ENCODE peak calls at places on chromosomes 11 and 22, in five cellular contexts. D is right cardiac atrium, Y is thoracic aorta, C is mucosa of descending colon, Z is upper lobe of right lung. V is an unnamed sample.

GRCh38 chr11:117970400-117971024 is 15.7 kb upstream of the IL10RA start:
- DNase-seq in D (no peak), Y (no peak), C (peak), Z (peak), V (no peak)

GRCh38 chr11:46391578-46392420 is at the start of gene CHRM4:
- DNase-seq in D (peak), Y (no peak), C (peak), Z (no peak), V (no peak)

GRCh38 chr11:103867481-103867880 is 169.0 kb upstream of the DDI1 start:
- DNase-seq in D (no peak), Y (no peak), C (no peak), Z (no peak), V (no peak)

GRCh38 chr11:126719740-126720139 is 280.8 kb downstream of the KIRREL3 start:
- DNase-seq in D (no peak), Y (no peak), C (no peak), Z (no peak), V (no peak)

GRCh38 chr22:41382098-41382578 is 396 bp downstream of the TEF start:
- DNase-seq in D (peak), Y (peak), C (peak), Z (peak), V (peak)

GRCh38 chr11:34594603-34595002 is 26.3 kb upstream of the EHF start:
- DNase-seq in D (no peak), Y (no peak), C (no peak), Z (no peak), V (no peak)

GRCh38 chr11:60880189-60880588 is 12.8 kb downstream of the ZP1 start:
- DNase-seq in D (no peak), Y (no peak), C (no peak), Z (no peak), V (no peak)

GRCh38 chr22:43110927-43111623 is 525 bp downstream of the BIK start:
- DNase-seq in D (peak), Y (no peak), C (peak), Z (peak), V (peak)

GRCh38 chr11:13685461-13686108 is 17.1 kb downstream of the FAR1 start:
- DNase-seq in D (no peak), Y (no peak), C (no peak), Z (no peak), V (no peak)

GRCh38 chr11:18844753-18845367 is 53.3 kb upstream of the PTPN5 start:
- DNase-seq in D (no peak), Y (no peak), C (no peak), Z (no peak), V (no peak)

GRCh38 chr11:35045219-35045819 is 93.7 kb upstream of the CD44 start:
- DNase-seq in D (no peak), Y (no peak), C (no peak), Z (no peak), V (no peak)

GRCh38 chr11:125950696-125951645 is 5.1 kb downstream of the VSIG10L2 start:
- DNase-seq in D (peak), Y (no peak), C (no peak), Z (no peak), V (no peak)

GRCh38 chr22:36386900-36387663 is 685 bp downstream of the MYH9 start:
- DNase-seq in D (peak), Y (no peak), C (peak), Z (peak), V (peak)

GRCh38 chr22:17477401-17477833 is 85.9 kb upstream of the SLC25A18 start:
- DNase-seq in D (peak), Y (no peak), C (no peak), Z (no peak), V (peak)

GRCh38 chr22:44309137-44309536 is 3.6 kb downstream of the SHISAL1 start:
- DNase-seq in D (peak), Y (no peak), C (peak), Z (no peak), V (no peak)

GRCh38 chr11:37006563-37006962 is 408.5 kb upstream of the RAG2 start:
- DNase-seq in D (no peak), Y (no peak), C (no peak), Z (no peak), V (no peak)

GRCh38 chr22:31346733-31347250 is 646 bp upstream of the PATZ1 start:
- DNase-seq in D (peak), Y (no peak), C (peak), Z (peak), V (peak)

GRCh38 chr11:73538381-73538872 is 59.5 kb downstream of the FAM168A start:
- DNase-seq in D (no peak), Y (no peak), C (no peak), Z (no peak), V (no peak)

GRCh38 chr22:27769012-27769411 is 32.5 kb downstream of the MN1 start:
- DNase-seq in D (no peak), Y (no peak), C (no peak), Z (no peak), V (no peak)

GRCh38 chr22:42877158-42877557 is 20.1 kb upstream of the ARFGAP3 start:
- DNase-seq in D (no peak), Y (no peak), C (no peak), Z (no peak), V (no peak)

GRCh38 chr22:27613099-27614089 is 188.2 kb downstream of the MN1 start:
- DNase-seq in D (no peak), Y (no peak), C (no peak), Z (no peak), V (no peak)

GRCh38 chr11:24356501-24356900 is 140.4 kb upstream of the LUZP2 start:
- DNase-seq in D (no peak), Y (no peak), C (no peak), Z (no peak), V (no peak)

GRCh38 chr11:74134661-74135515 is 35.9 kb downstream of the C2CD3 start:
- DNase-seq in D (no peak), Y (no peak), C (no peak), Z (no peak), V (no peak)

GRCh38 chr11:10625982-10626311 is 57.5 kb upstream of the LYVE1 start:
- DNase-seq in D (peak), Y (no peak), C (no peak), Z (no peak), V (no peak)
- H3K4me3 ChIP-seq in D (no peak), Y (no peak), C (no peak), Z (no peak), V (no peak)

GRCh38 chr22:39077513-39077840 is 402 bp downstream of the APOBEC3G start:
- DNase-seq in D (no peak), Y (no peak), C (no peak), Z (no peak), V (no peak)
- H3K4me3 ChIP-seq in D (peak), Y (peak), C (no peak), Z (peak), V (peak)

DNA sequence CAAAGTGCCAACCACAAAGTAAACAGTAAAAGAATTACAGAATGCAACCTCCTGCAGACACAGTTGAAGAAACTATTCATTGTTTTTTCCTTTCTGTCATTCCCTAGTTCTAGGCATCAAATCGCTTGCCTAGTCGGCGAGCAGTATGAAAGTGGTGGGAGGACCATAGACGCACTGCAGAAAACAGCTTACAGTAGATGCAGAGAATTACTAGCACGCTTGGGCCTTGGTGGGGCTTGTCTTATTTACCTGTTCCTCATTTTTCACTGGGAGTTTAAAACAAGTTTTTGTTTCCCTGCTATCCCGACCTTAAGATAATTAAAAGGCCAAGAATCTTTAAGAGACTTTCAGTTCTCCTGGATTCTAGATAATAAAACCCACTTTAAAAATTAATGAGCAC is 742 bp upstream of the ARL14EP start:
- DNase-seq in D (no peak), Y (no peak), C (no peak), Z (no peak), V (no peak)
- H3K4me3 ChIP-seq in D (no peak), Y (peak), C (no peak), Z (peak), V (peak)

DNA sequence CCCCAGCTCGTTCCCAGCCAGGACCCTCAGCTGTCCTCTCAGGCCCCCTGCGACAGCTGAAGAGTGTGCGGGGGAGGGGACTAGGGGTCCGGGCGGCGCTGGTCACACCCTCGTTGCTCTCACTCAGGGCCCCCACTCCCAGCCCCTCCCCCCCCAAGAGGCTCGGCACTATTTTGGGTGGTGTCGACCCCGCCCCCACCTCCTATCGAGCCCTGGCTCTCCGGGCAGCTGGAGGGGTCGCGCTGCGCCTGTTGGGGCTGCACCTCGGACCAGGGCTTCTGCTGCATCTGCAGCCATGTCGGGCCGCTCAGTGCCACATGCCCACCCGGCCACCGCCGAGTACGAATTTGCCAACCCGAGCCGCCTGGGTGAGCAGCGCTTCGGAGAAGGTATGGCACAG is at the start of gene HSPB2:
- DNase-seq in D (peak), Y (no peak), C (no peak), Z (no peak), V (no peak)
- H3K4me3 ChIP-seq in D (peak), Y (peak), C (no peak), Z (peak), V (peak)

GRCh38 chr11:62556872-62557631 is 10.4 kb upstream of the AHNAK start:
- DNase-seq in D (no peak), Y (no peak), C (peak), Z (no peak), V (no peak)
- H3K4me3 ChIP-seq in D (no peak), Y (peak), C (no peak), Z (peak), V (peak)

GRCh38 chr11:12679471-12679870 is 5.2 kb downstream of the TEAD1 start:
- DNase-seq in D (no peak), Y (no peak), C (no peak), Z (no peak), V (no peak)
- H3K4me3 ChIP-seq in D (no peak), Y (no peak), C (no peak), Z (no peak), V (no peak)

GRCh38 chr11:32434387-32435151 is 770 bp downstream of the WT1 start:
- DNase-seq in D (peak), Y (no peak), C (no peak), Z (no peak), V (no peak)

GRCh38 chr11:32435947-32436750 is 810 bp upstream of the WT1 start:
- DNase-seq in D (peak), Y (no peak), C (no peak), Z (no peak), V (no peak)

GRCh38 chr11:32435511-32435946 is at the start of gene WT1:
- DNase-seq in D (peak), Y (no peak), C (no peak), Z (no peak), V (no peak)

GRCh38 chr11:32434116-32434386 is 1.3 kb downstream of the WT1 start:
- DNase-seq in D (no peak), Y (no peak), C (no peak), Z (no peak), V (no peak)

GRCh38 chr11:32435152-32435480 is 223 bp downstream of the WT1 start:
- DNase-seq in D (peak), Y (no peak), C (no peak), Z (no peak), V (no peak)
- H3K4me3 ChIP-seq in D (peak), Y (peak), C (no peak), Z (peak), V (peak)

DNA sequence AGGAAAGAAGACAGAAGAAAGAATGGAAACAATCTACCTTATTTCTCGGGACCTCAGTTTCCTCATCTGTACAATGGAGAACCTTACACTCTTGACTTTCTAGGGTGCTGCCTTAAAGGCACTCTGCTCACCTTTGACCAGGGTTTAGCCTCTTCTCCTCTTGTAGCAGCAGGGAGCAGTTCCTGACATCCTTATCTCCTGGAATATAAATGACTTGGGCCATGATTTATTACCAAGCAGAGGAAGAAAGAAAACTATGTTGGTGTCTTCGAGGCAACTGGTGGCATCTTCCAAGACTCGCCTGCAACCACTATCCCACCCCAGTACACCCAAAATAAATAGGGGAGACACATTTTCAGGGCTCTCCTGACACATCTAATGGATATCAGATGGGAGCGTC is 314.2 kb downstream of the BUD13 start:
- DNase-seq in D (no peak), Y (no peak), C (no peak), Z (no peak), V (no peak)
- H3K4me3 ChIP-seq in D (no peak), Y (no peak), C (no peak), Z (no peak), V (no peak)